ENCODE peak calls at places on chromosome 20, in six cellular contexts. One of them, this sample, is unnamed.

GRCh38 chr20:50193851-50194830 is 3.5 kb downstream of the CEBPB start:
- DNase-seq in ureter: no peak
- DNase-seq in substantia nigra: no peak
- DNase-seq in GM06990: no peak
- DNase-seq in non-pigmented ciliary epithelial cell: no peak
- DNase-seq in SW480: no peak
- DNase-seq in this sample: peak; percentile 32

GRCh38 chr20:62505337-62506045 is 29.7 kb upstream of the GATA5 start:
- DNase-seq in substantia nigra: no peak
- DNase-seq in SW480: no peak
- DNase-seq in GM06990: no peak
- DNase-seq in non-pigmented ciliary epithelial cell: no peak
- DNase-seq in ureter: no peak
- DNase-seq in this sample: no peak

GRCh38 chr20:62056975-62057374 is 8.7 kb downstream of the TAF4 start:
- DNase-seq in ureter: no peak
- DNase-seq in SW480: no peak
- DNase-seq in non-pigmented ciliary epithelial cell: no peak
- DNase-seq in GM06990: no peak
- DNase-seq in substantia nigra: no peak
- DNase-seq in this sample: no peak

GRCh38 chr20:2840967-2841531 is 504 bp downstream of the VPS16 start:
- DNase-seq in non-pigmented ciliary epithelial cell: no peak
- DNase-seq in ureter: peak; percentile 65
- DNase-seq in GM06990: peak; percentile 62
- DNase-seq in substantia nigra: no peak
- DNase-seq in SW480: peak; percentile 54
- DNase-seq in this sample: no peak

GRCh38 chr20:56222945-56223344 is 25.6 kb upstream of the MC3R start:
- DNase-seq in SW480: no peak
- DNase-seq in GM06990: no peak
- DNase-seq in ureter: no peak
- DNase-seq in substantia nigra: no peak
- DNase-seq in non-pigmented ciliary epithelial cell: no peak
- DNase-seq in this sample: no peak

GRCh38 chr20:6735913-6736845 is 31.3 kb upstream of the BMP2 start:
- DNase-seq in ureter: no peak
- DNase-seq in SW480: no peak
- DNase-seq in substantia nigra: no peak
- DNase-seq in GM06990: no peak
- DNase-seq in non-pigmented ciliary epithelial cell: peak; percentile 17
- DNase-seq in this sample: no peak

GRCh38 chr20:49431345-49431744 is 51.1 kb downstream of the KCNB1 start:
- DNase-seq in substantia nigra: no peak
- DNase-seq in non-pigmented ciliary epithelial cell: no peak
- DNase-seq in SW480: no peak
- DNase-seq in GM06990: no peak
- DNase-seq in ureter: no peak
- DNase-seq in this sample: no peak

GRCh38 chr20:63580796-63581461 is 6.9 kb upstream of the HELZ2 start:
- DNase-seq in non-pigmented ciliary epithelial cell: no peak
- DNase-seq in substantia nigra: no peak
- DNase-seq in GM06990: no peak
- DNase-seq in ureter: no peak
- DNase-seq in SW480: peak; percentile 80
- DNase-seq in this sample: peak; percentile 43

GRCh38 chr20:52683761-52684160 is 288.4 kb upstream of the TSHZ2 start:
- DNase-seq in ureter: no peak
- DNase-seq in GM06990: no peak
- DNase-seq in SW480: no peak
- DNase-seq in substantia nigra: no peak
- DNase-seq in non-pigmented ciliary epithelial cell: no peak
- DNase-seq in this sample: no peak

GRCh38 chr20:34709044-34709835 is 5.1 kb downstream of the TP53INP2 start:
- DNase-seq in GM06990: peak; percentile 91
- DNase-seq in non-pigmented ciliary epithelial cell: no peak
- DNase-seq in substantia nigra: peak; percentile 60
- DNase-seq in SW480: peak; percentile 92
- DNase-seq in ureter: peak; percentile 87
- DNase-seq in this sample: peak; percentile 56

This sample was measured in caudate nucleus.